ENCODE peak calls at places on chromosome 2, in nine cellular contexts. A is IMR-90; O is D341Med; B is activated T-cell treated with anti-CD3 and anti-CD28 coated beads for 48 hours; J is activated CD8-positive, alpha-beta memory T cell treated with anti-CD3 and anti-CD28 coated beads for 1 hour; E is left lobe of liver; G is neural crest cell; H is activated T-helper 1 cell treated with anti-CD3 and anti-CD28 coated beads, Interleukin-2, amount 50 U/mL, for 16 hours; Q is stimulated activated CD4-positive, alpha-beta T cell treated with anti-CD3 and anti-CD28 coated beads, Interleukin-1b, Interleukin-23, amount 100 ng/mL, for 48 hours. U is an unnamed sample.

GRCh38 chr2:205776139-205776538 is 93.8 kb downstream of the NRP2 start:
- DNase-seq in B (peak), A (no peak), G (peak), J (no peak), E (peak), Q (peak), H (no peak), O (peak), U (peak)

GRCh38 chr2:28327963-28328922 is 64.4 kb upstream of the FOSL2 start:
- DNase-seq in H (no peak), J (no peak), G (no peak), E (no peak), O (no peak), A (peak), Q (no peak), B (no peak), U (peak)

GRCh38 chr2:70498054-70498453 is 55.6 kb downstream of the TGFA start:
- DNase-seq in Q (no peak), B (no peak), J (no peak), A (no peak), O (no peak), H (no peak), E (no peak), G (no peak), U (no peak)

GRCh38 chr2:37656512-37657423 is 14.7 kb downstream of the CDC42EP3 start:
- DNase-seq in E (no peak), A (no peak), B (no peak), O (no peak), J (no peak), G (no peak), H (no peak), Q (no peak), U (no peak)

GRCh38 chr2:224650815-224651439 is 65.2 kb downstream of the CCDC195 start:
- DNase-seq in O (peak), J (no peak), E (no peak), G (peak), H (no peak), Q (no peak), A (peak), B (no peak), U (peak)

GRCh38 chr2:232245111-232245510 is 133.4 kb upstream of the ALPP start:
- DNase-seq in B (no peak), J (no peak), H (no peak), E (peak), A (no peak), O (no peak), Q (no peak), G (no peak), U (no peak)

GRCh38 chr2:70861774-70862644 is 26.4 kb upstream of the CD207 start:
- DNase-seq in A (peak), G (peak), J (peak), Q (peak), E (peak), O (peak), H (peak), B (peak), U (peak)

GRCh38 chr2:113136828-113137775 is 9.7 kb downstream of the IL1RN start:
- DNase-seq in J (no peak), H (no peak), E (peak), O (peak), B (no peak), G (peak), A (peak), Q (no peak), U (no peak)

GRCh38 chr2:120436885-120437603 is 91.1 kb downstream of the INHBB start:
- DNase-seq in E (peak), G (no peak), Q (peak), J (no peak), H (no peak), A (peak), O (no peak), B (no peak), U (peak)

GRCh38 chr2:128503358-128504241 is 184.9 kb upstream of the HS6ST1 start:
- DNase-seq in J (no peak), B (no peak), A (no peak), E (no peak), Q (no peak), H (no peak), G (no peak), O (no peak), U (no peak)

GRCh38 chr2:121255363-121255762 is 29.6 kb downstream of the TFCP2L1 start:
- DNase-seq in B (no peak), O (no peak), E (no peak), H (no peak), Q (no peak), J (no peak), A (no peak), G (no peak), U (no peak)